ENCODE peak calls at places on chromosome 11, in nine cellular contexts. F is BJ, P is sigmoid colon, G is lower leg skin, J is body of pancreas, Y is epithelial cell of proximal tubule, Z is fibroblast of mammary gland, H is astrocyte of the spinal cord, L is left ventricle myocardium inferior. A is an unnamed sample.

GRCh38 chr11:121318848-121319834 is 26.6 kb downstream of the SC5D start:
- DNase-seq in F (peak; percentile 9), P (no peak), G (no peak), J (no peak), Y (no peak), Z (peak; percentile 55), H (peak; percentile 41), L (no peak), A (no peak)

GRCh38 chr11:125376856-125377255 is 119.2 kb downstream of the FEZ1 start:
- DNase-seq in F (no peak), P (no peak), G (no peak), J (no peak), Y (no peak), Z (peak; percentile 17), H (peak; percentile 8), L (no peak), A (no peak)

GRCh38 chr11:46684364-46684763 is 16.1 kb downstream of the ARHGAP1 start:
- DNase-seq in F (no peak), P (no peak), G (no peak), J (no peak), Y (no peak), Z (no peak), H (no peak), L (no peak), A (no peak)

GRCh38 chr11:59114344-59114743 is 7.3 kb downstream of the FAM111B start:
- DNase-seq in F (no peak), P (no peak), G (no peak), J (no peak), Y (no peak), Z (no peak), H (no peak), L (no peak), A (no peak)

GRCh38 chr11:69878144-69878883 is 59.1 kb upstream of the FGF3 start:
- DNase-seq in F (no peak), P (peak; percentile 49), G (peak; percentile 63), J (no peak), Y (no peak), Z (no peak), H (no peak), L (peak; percentile 6), A (no peak)

GRCh38 chr11:45486461-45486860 is 179.0 kb downstream of the CHST1 start:
- DNase-seq in F (no peak), P (peak; percentile 53), G (peak; percentile 61), J (no peak), Y (no peak), Z (no peak), H (no peak), L (no peak), A (no peak)

GRCh38 chr11:32358729-32359128 is 76.6 kb downstream of the WT1 start:
- DNase-seq in F (no peak), P (no peak), G (no peak), J (no peak), Y (no peak), Z (no peak), H (no peak), L (no peak), A (no peak)

GRCh38 chr11:75536786-75537629 is 11.3 kb upstream of the GDPD5 start:
- DNase-seq in F (no peak), P (no peak), G (no peak), J (no peak), Y (no peak), Z (peak; percentile 50), H (no peak), L (no peak), A (no peak)

GRCh38 chr11:11157201-11157600 is 195.8 kb downstream of the CSNK2A3 start:
- DNase-seq in F (no peak), P (no peak), G (no peak), J (no peak), Y (no peak), Z (peak; percentile 31), H (peak; percentile 5), L (no peak), A (no peak)

GRCh38 chr11:12110714-12111481 is 508 bp downstream of the MICAL2 start:
- DNase-seq in F (no peak), P (peak; percentile 76), G (no peak), J (peak; percentile 38), Y (no peak), Z (no peak), H (peak; percentile 49), L (peak; percentile 43), A (no peak)

GRCh38 chr11:61960532-61960931 is 6.9 kb downstream of the FTH1 start:
- DNase-seq in F (no peak), P (peak; percentile 64), G (peak; percentile 80), J (peak; percentile 4), Y (no peak), Z (no peak), H (no peak), L (no peak), A (no peak)

GRCh38 chr11:61962213-61963015 is 5.0 kb downstream of the FTH1 start:
- DNase-seq in F (no peak), P (no peak), G (peak; percentile 83), J (peak; percentile 15), Y (no peak), Z (peak; percentile 28), H (no peak), L (no peak), A (no peak)

GRCh38 chr11:61963016-61963281 is 4.5 kb downstream of the FTH1 start:
- DNase-seq in F (no peak), P (no peak), G (peak; percentile 78), J (peak; percentile 18), Y (no peak), Z (no peak), H (no peak), L (no peak), A (no peak)

GRCh38 chr11:61963282-61964057 is 4.0 kb downstream of the FTH1 start:
- DNase-seq in F (no peak), P (peak; percentile 72), G (peak; percentile 78), J (peak; percentile 15), Y (no peak), Z (peak; percentile 69), H (no peak), L (no peak), A (no peak)

DNA sequence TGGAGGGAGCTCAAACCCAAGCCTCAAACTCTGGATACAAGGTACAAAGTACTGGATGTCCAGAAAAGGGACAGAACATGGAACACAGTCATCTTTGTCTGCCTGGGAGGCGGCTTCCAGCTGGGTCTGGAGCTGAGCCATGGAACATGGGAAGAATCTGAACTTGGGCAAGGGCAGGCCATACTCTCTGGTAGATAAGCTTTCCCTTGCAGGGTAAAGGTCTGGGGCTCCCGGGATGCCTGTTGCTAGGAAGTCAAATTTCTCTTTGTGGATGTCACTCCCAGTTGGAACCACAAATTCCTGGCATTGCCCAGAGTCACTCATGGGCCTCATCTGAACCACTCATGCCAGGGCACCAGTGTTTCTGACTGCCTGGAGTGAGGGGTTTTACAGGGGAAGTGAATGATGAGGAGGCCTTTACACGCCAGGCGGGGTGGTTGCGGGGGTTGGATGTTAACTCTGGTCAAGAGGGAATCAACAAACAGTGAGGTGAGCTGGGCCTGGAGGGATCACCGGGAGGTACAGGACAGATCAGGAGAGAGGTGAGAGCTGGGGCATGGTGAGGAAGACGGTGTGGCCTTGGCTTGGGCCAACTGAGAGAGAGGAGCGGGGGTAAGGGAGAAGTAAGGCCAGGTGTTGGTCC is 5.7 kb downstream of the FTH1 start:
- DNase-seq in F (no peak), P (peak; percentile 87), G (peak; percentile 89), J (peak; percentile 53), Y (no peak), Z (peak; percentile 53), H (peak; percentile 49), L (peak; percentile 78), A (no peak)
- H3K4me3 ChIP-seq in F (no peak overlapping the region), P (no peak overlapping the region), G (no peak overlapping the region), J (no peak overlapping the region), Y (no peak overlapping the region), Z (no peak overlapping the region), H (no peak overlapping the region), L (no peak overlapping the region), A (no peak overlapping the region)

GRCh38 chr11:23112987-23113886 is 253.0 kb upstream of the CCDC179 start:
- DNase-seq in F (no peak), P (no peak), G (no peak), J (peak; percentile 75), Y (peak; percentile 46), Z (peak; percentile 48), H (peak; percentile 66), L (no peak), A (peak; percentile 42)
- TF ChIP-seq CTCF in F (peak; percentile 62), P (no peak), G (no peak), J (peak; percentile 73), Y (peak; percentile 71), Z (peak; percentile 57), H (peak; percentile 59), L (peak; percentile 50), A (peak; percentile 72)

DNA sequence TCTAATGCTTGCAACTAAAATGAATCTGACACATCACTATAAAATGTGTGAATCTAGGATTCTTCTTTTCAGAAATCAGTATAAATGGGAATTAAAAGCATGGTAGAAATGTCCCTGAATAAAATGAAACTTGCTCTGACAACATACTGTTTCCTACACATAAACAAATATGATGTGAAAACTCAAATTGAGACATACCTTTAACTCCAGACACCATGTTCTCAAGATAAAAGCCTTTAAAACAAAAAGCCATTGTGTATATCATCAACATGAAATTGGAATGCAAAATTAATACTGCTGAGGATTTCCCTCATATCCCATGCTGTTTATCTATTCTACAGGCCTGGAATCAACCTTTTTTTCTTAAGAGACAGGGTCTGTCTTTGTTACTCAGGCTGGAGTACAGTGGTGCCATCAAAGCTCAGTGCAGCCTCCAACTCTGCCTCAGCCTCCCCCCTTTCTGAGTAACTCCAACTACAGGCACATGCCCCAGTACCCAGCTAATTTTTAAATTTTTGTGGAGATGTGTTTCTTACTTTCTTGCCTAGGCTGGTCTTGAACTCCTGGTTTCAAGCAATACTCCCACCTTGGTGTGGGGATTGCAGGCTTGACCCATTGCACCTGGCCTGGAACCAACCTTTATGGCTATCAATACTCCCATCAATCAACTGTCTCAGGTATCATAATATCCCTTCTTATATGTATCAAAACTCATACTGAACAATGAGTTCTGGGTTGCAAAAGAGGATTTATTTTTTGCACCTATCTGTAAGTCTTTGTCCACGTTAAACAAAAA is 6.7 kb downstream of the TAF1D start:
- DNase-seq in F (no peak), P (no peak), G (no peak), J (no peak), Y (no peak), Z (no peak), H (no peak), L (no peak), A (no peak)
- H3K4me3 ChIP-seq in F (no peak overlapping the region), P (no peak overlapping the region), G (no peak overlapping the region), J (no peak overlapping the region), Y (no peak overlapping the region), Z (no peak overlapping the region), H (no peak overlapping the region), L (no peak overlapping the region), A (no peak overlapping the region)

DNA sequence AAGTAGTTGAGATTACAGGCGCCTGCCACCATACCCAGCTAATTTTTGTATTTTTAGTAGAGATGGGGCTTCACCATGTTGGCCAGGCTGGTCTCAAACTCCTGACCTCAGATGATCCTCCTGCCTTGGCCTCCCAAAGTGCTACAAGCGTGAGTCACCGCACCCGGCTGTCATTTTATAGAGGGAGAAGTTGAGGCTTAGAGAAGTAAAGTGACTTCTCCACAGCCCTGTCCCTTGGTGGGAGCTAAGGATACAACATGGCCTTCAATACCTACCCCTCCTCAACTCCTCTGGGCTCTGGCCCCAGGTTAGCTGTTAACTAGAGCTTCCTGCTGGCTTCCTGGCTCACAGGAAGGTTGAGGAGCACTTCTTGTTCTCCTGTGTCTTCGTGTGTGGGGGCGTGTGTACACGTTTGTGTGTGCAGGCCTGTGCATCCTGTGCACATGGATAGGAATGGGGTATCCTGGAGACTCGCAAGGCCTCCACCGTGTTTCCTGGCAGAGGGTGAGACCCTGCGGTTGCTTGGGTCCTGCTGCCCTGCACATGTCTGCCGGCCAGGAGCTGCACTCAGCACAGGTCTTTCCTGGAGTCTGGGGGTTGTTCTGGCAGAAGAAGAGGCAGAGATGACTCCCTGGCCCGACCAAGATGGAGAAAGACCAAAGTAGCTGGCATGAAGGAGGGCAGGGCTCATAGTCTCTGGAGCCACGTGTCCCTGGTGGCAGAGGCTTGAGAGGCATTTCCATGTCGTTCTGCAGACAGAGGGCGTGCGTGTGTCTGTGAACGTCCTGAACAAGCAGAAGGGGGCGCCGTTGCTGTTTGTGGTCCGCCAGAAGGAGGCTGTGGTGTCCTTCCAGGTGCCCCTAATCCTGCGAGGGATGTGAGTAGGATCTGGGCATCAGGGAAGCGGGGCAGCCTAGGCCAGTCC is 2.4 kb downstream of the SIDT2 start:
- DNase-seq in F (no peak), P (peak; percentile 92), G (peak; percentile 89), J (peak; percentile 86), Y (no peak), Z (peak; percentile 82), H (peak; percentile 63), L (peak; percentile 58), A (no peak)
- TF ChIP-seq CTCF in F (peak; percentile 75), P (peak; percentile 86), G (peak; percentile 18), J (peak; percentile 93), Y (peak; percentile 37), Z (peak; percentile 89), H (peak; percentile 74), L (peak; percentile 66), A (peak; percentile 83)

A was measured in kidney epithelial cell.